ENCODE peak calls at places on chromosomes 7 and 10, in four cellular contexts. C is SK-N-SH, J is lung, F is HCT116. B is an unnamed sample. For H3K4me1, the result is how much of the 10 kb centered on the place peaks cover.

GRCh38 chr7:105257338-105257737 is 131.4 kb downstream of the SRPK2 start:
- DNase-seq in C (peak), J (no peak), F (no peak), B (no peak)

GRCh38 chr7:132972745-132973144 is 109.1 kb downstream of the CHCHD3 start:
- DNase-seq in C (no peak), J (no peak), F (no peak), B (no peak)

GRCh38 chr10:29646238-29646902 is 11.6 kb upstream of the SVIL start:
- DNase-seq in C (peak), J (no peak), F (no peak), B (no peak)

GRCh38 chr7:51187941-51188340 is 128.7 kb downstream of the COBL start:
- DNase-seq in C (peak), J (no peak), F (no peak), B (peak)

GRCh38 chr7:1546274-1546908 is 9.6 kb downstream of the TMEM184A start:
- DNase-seq in C (no peak), J (no peak), F (no peak), B (no peak)

GRCh38 chr10:78746178-78746763 is 322.5 kb upstream of the ZMIZ1 start:
- DNase-seq in C (no peak), J (no peak), F (no peak), B (no peak)

GRCh38 chr10:7417807-7418206 is 7.0 kb upstream of the SFMBT2 start:
- DNase-seq in C (no peak), J (no peak), F (no peak), B (no peak)

GRCh38 chr10:80313523-80313922 is 24.1 kb upstream of the MAT1A start:
- DNase-seq in C (no peak), J (no peak), F (no peak), B (no peak)

GRCh38 chr7:85529197-85529596 is 342.3 kb upstream of the SEMA3D start:
- DNase-seq in C (no peak), J (no peak), F (no peak), B (no peak)

GRCh38 chr7:30674876-30675275 is 7.4 kb downstream of the CRHR2 start:
- DNase-seq in C (no peak), J (no peak), F (no peak), B (no peak)

GRCh38 chr7:132732466-132732865 is 156.2 kb upstream of the PLXNA4 start:
- DNase-seq in C (no peak), J (no peak), F (no peak), B (no peak)

GRCh38 chr7:55065511-55066229 is 46.9 kb downstream of the EGFR start:
- DNase-seq in C (no peak), J (no peak), F (peak), B (no peak)

GRCh38 chr7:47485640-47486435 is 96.1 kb downstream of the TNS3 start:
- DNase-seq in C (no peak), J (peak), F (no peak), B (no peak)

GRCh38 chr7:13988765-13989137 is 715 bp downstream of the ETV1 start:
- DNase-seq in C (peak), J (peak), F (no peak), B (no peak)

GRCh38 chr7:117238937-117239336 is 83.9 kb downstream of the WNT2 start:
- DNase-seq in C (no peak), J (no peak), F (no peak), B (no peak)

GRCh38 chr7:130299909-130300308 is 6.9 kb downstream of the CPA4 start:
- DNase-seq in C (no peak), J (no peak), F (no peak), B (no peak)

GRCh38 chr10:4498763-4499251 is 327.2 kb upstream of the AKR1E2 start:
- DNase-seq in C (no peak), J (no peak), F (no peak), B (no peak)

GRCh38 chr10:32149257-32149955 is 93.2 kb upstream of the KIF5B start:
- DNase-seq in C (no peak), J (peak), F (peak), B (peak)

GRCh38 chr7:85454904-85455303 is 268.0 kb upstream of the SEMA3D start:
- DNase-seq in C (no peak), J (no peak), F (no peak), B (no peak)

GRCh38 chr10:3452234-3452633 is 279.7 kb upstream of the PITRM1 start:
- DNase-seq in C (no peak), J (no peak), F (no peak), B (no peak)

GRCh38 chr7:100457033-100457432 is 7.0 kb downstream of the SPACDR start:
- DNase-seq in C (no peak), J (no peak), F (no peak), B (no peak)

GRCh38 chr10:83983578-83984255 is 155.6 kb upstream of the GHITM start:
- DNase-seq in C (no peak), J (no peak), F (peak), B (no peak)

GRCh38 chr7:3042301-3042700 is 1.4 kb downstream of the CARD11 start:
- DNase-seq in C (no peak), J (no peak), F (no peak), B (no peak)
- H3K27ac ChIP-seq in C (no peak), J (no peak), F (no peak), B (no peak)

DNA sequence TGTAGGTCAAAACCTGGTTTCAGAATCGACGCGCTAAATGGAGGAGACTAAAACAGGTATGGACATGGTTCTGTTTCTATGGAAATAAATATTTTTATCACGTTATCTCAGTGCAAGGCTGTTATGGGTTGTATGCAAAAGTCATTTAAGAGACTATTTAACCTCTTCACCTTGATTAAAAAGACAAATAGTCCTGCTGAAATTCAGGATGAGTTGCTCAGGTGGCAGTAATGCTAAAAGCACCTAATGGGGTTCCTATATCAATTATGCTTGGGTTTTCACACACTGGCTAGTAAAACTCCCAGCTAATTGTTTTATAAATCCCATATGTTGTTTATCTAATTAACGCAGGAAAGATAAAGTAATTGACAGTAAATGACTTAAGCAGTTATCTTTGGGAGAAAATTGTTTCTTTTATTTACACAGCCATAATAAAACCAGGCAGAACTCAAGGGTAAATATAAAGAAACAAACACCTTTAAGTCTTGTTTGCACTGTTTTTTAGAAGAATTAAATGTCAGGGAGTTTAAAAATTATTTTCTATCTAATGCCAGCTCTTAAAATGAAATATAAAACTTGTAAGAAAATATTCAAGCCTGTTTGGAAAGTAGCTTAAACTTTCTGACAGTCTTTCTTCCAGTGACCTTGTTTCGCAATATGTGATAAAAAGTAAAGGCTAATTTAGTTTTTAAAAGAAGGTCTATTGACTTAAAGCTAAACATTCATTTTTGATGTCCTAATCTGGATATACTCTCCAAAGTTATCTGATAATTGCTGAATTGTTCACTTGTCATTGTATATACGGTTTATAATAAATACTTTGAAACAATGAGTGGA is 3.2 kb downstream of the HHEX start:
- DNase-seq in C (no peak), J (no peak), F (no peak), B (no peak)
- H3K4me3 ChIP-seq in C (no peak), J (peak), F (no peak), B (peak)

GRCh38 chr7:46153583-46153950 is 232.5 kb upstream of the IGFBP3 start:
- DNase-seq in C (no peak), J (no peak), F (no peak), B (no peak)

GRCh38 chr7:46150721-46151120 is 229.6 kb upstream of the IGFBP3 start:
- DNase-seq in C (no peak), J (no peak), F (no peak), B (no peak)

GRCh38 chr7:46150202-46150601 is 229.1 kb upstream of the IGFBP3 start:
- DNase-seq in C (no peak), J (no peak), F (no peak), B (no peak)

GRCh38 chr7:46153951-46154787 is 233.1 kb upstream of the IGFBP3 start:
- DNase-seq in C (no peak), J (no peak), F (no peak), B (no peak)

DNA sequence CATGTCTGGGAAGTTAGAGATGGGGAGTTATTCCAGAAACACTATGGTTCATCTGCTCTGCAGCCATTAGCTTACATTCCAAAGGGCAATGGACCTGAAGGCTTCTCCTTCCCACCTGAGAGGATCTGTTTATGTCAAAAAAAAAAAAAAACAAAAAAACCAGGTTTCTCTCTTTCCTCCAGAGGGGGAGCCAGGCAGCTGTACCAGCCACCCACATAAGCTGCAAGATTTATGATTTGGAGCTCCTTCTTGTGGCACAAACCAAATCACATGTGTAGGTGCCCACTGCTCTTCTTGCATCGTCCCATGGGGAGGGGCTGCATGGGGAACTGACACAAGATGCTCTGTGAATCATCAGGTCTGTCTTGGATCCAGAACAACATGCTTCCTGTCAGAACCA is 231.6 kb upstream of the IGFBP3 start:
- DNase-seq in C (no peak), J (no peak), F (no peak), B (no peak)
- H3K4me1 ChIP-seq in C (under half), J (under half), F (under half), B (under half)

DNA sequence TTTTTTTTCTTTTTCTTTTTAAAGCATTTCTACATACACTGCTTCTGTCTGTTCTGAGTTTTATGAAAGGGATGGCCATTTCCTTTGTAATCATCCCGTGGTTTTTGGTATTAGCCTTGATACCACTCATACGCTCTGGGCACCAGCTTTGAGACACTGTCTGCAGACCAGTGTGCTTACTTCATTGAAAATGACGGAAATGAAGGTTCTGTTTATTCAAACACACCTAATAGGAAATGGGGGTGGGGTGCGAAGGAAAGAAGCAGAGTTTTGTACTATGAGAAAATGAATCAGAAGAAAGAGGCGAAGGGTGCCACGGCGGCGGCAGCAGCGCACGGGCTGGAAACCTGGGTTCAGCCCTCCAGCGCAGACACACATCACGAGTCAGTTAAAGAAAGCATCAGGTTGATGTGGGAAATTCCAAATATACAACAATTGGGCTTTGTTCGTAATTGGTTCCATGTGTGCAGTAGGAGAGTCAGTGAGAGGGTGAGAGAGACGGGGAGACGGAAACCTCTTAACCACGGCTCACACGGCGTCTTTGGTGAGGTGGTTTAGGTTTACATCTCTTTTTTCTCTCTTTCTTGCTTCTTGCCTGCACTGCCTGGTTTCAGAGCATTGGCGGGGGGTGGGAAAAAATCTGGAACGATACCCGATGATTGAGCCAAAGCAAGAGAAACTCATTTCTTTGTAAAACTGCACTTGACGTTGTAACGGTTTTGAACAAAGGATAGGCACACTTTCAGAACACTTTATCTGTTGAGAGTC is 321.2 kb downstream of the FRMD4A start:
- DNase-seq in C (peak), J (no peak), F (no peak), B (no peak)
- H3K27ac ChIP-seq in C (peak), J (peak), F (no peak), B (peak)

GRCh38 chr7:106382929-106383328 is 98.1 kb upstream of the NAMPT start:
- DNase-seq in C (no peak), J (no peak), F (no peak), B (no peak)

GRCh38 chr7:106384373-106384772 is 99.6 kb upstream of the NAMPT start:
- DNase-seq in C (no peak), J (no peak), F (no peak), B (no peak)

GRCh38 chr7:106381252-106381651 is 96.5 kb upstream of the NAMPT start:
- DNase-seq in C (no peak), J (no peak), F (no peak), B (no peak)

GRCh38 chr7:106377847-106378361 is 93.1 kb upstream of the NAMPT start:
- DNase-seq in C (no peak), J (no peak), F (no peak), B (no peak)

DNA sequence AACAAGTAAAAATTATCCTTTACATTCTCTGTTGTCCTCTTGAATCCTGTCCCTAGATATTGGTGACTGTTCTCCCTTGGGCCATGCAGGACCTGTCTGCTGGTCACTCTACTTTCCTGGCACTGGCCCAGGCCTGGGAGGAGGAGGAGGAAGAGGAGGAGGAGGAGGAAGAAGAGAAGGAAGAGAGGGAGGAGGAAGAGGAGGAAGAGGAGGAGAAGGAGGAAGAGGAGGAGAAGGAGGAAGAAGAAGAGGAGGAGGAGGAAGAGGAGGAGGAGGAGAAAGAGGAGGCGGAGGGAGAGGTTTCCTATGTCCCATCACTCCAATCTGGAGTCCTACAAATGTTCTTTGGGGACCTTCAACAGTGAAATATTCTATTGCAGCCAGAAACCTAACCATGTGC is 97.3 kb upstream of the NAMPT start:
- DNase-seq in C (no peak), J (no peak), F (no peak), B (no peak)
- H3K4me3 ChIP-seq in C (no peak), J (no peak), F (no peak), B (no peak)